ENCODE peak calls at places on chromosomes 12 and 14, in seven cellular contexts. L, B, D, N, O, J and S are unnamed samples.

GRCh38 chr14:59274991-59275391 is 86.5 kb downstream of the DAAM1 start:
- DNase-seq in L (no peak), B (no peak), D (no peak), N (peak), O (no peak), J (no peak), S (peak)

GRCh38 chr12:51863921-51864700 is 15.6 kb upstream of the FIGNL2 start:
- DNase-seq in L (no peak), B (no peak), D (peak), N (peak), O (no peak), J (no peak), S (peak)

GRCh38 chr12:7638064-7638763 is 27.5 kb downstream of the APOBEC1 start:
- DNase-seq in L (no peak), B (no peak), D (no peak), N (no peak), O (no peak), J (no peak), S (no peak)

GRCh38 chr12:80040075-80040738 is 59.1 kb upstream of the OTOGL start:
- DNase-seq in L (no peak), B (no peak), D (no peak), N (no peak), O (no peak), J (no peak), S (no peak)

GRCh38 chr12:121227294-121227693 is 17.4 kb downstream of the P2RX4 start:
- DNase-seq in L (no peak), B (no peak), D (peak), N (no peak), O (no peak), J (no peak), S (no peak)

GRCh38 chr14:76201162-76201561 is 49.4 kb downstream of the GPATCH2L start:
- DNase-seq in L (no peak), B (no peak), D (no peak), N (no peak), O (no peak), J (no peak), S (no peak)

GRCh38 chr12:95877622-95878021 is 18.9 kb downstream of the SNRPF start:
- DNase-seq in L (no peak), B (no peak), D (no peak), N (no peak), O (no peak), J (no peak), S (no peak)

GRCh38 chr12:131536337-131536736 is 174.6 kb upstream of the SFSWAP start:
- DNase-seq in L (no peak), B (no peak), D (no peak), N (no peak), O (no peak), J (no peak), S (no peak)

GRCh38 chr14:86288336-86288735 is 758.4 kb downstream of the FLRT2 start:
- DNase-seq in L (no peak), B (no peak), D (no peak), N (no peak), O (no peak), J (no peak), S (no peak)

GRCh38 chr14:50357753-50358380 is 38.8 kb downstream of the CDKL1 start:
- DNase-seq in L (no peak), B (no peak), D (no peak), N (no peak), O (no peak), J (no peak), S (no peak)

GRCh38 chr12:43072431-43072830 is 479.6 kb downstream of the ADAMTS20 start:
- DNase-seq in L (no peak), B (no peak), D (no peak), N (no peak), O (no peak), J (no peak), S (no peak)

GRCh38 chr12:54439521-54440255 is 20.6 kb upstream of the ITGA5 start:
- DNase-seq in L (no peak), B (no peak), D (peak), N (no peak), O (no peak), J (no peak), S (no peak)

GRCh38 chr12:14264777-14265176 is 100.7 kb upstream of the ATF7IP start:
- DNase-seq in L (no peak), B (no peak), D (no peak), N (no peak), O (no peak), J (no peak), S (no peak)

GRCh38 chr12:63918788-63919300 is 74.3 kb downstream of the SRGAP1 start:
- DNase-seq in L (no peak), B (no peak), D (no peak), N (no peak), O (no peak), J (no peak), S (no peak)

GRCh38 chr12:65903680-65904403 is 79.6 kb downstream of the HMGA2 start:
- DNase-seq in L (no peak), B (no peak), D (no peak), N (no peak), O (no peak), J (no peak), S (no peak)

GRCh38 chr12:18658829-18659228 is 79.0 kb downstream of the PLCZ1 start:
- DNase-seq in L (no peak), B (no peak), D (no peak), N (no peak), O (no peak), J (no peak), S (no peak)

GRCh38 chr14:86296173-86296572 is 766.2 kb downstream of the FLRT2 start:
- DNase-seq in L (no peak), B (no peak), D (peak), N (no peak), O (no peak), J (no peak), S (no peak)

GRCh38 chr12:5745251-5745888 is 199.7 kb downstream of the ANO2 start:
- DNase-seq in L (no peak), B (peak), D (no peak), N (peak), O (peak), J (peak), S (peak)

GRCh38 chr12:2608608-2608945 is 186.2 kb upstream of the FKBP4 start:
- DNase-seq in L (no peak), B (no peak), D (no peak), N (no peak), O (no peak), J (no peak), S (no peak)

GRCh38 chr12:84986586-84986985 is 49.5 kb downstream of the TSPAN19 start:
- DNase-seq in L (no peak), B (no peak), D (peak), N (no peak), O (no peak), J (no peak), S (no peak)

GRCh38 chr12:122844366-122844971 is 9.2 kb downstream of the HIP1R start:
- DNase-seq in L (no peak), B (no peak), D (no peak), N (peak), O (peak), J (no peak), S (no peak)

GRCh38 chr14:70654609-70655008 is 12.9 kb downstream of the TTC9 start:
- DNase-seq in L (no peak), B (no peak), D (no peak), N (no peak), O (no peak), J (no peak), S (no peak)

GRCh38 chr12:23895792-23896218 is 53.7 kb downstream of the SOX5 start:
- DNase-seq in L (no peak), B (no peak), D (no peak), N (no peak), O (peak), J (no peak), S (no peak)

GRCh38 chr14:102776761-102777710 is at the start of gene TRAF3:
- DNase-seq in L (peak), B (peak), D (no peak), N (peak), O (no peak), J (peak), S (peak)